ENCODE peak calls at places on chromosomes 1 and 21, in five cellular contexts. C is suprapubic skin, N is GM12864, Y is epithelial cell of esophagus, R is IMR-90. Q is an unnamed sample.
A peak's percentile ranks its signal among the peaks of the same experiment; 100 is the strongest.

GRCh38 chr1:116036255-116036654 is 59.9 kb downstream of the SLC22A15 start:
- DNase-seq in C (no peak), N (no peak), Y (no peak), R (no peak), Q (no peak)

GRCh38 chr1:78004719-78005346 is at the start of gene DNAJB4:
- DNase-seq in C (no peak), N (peak; percentile 97), Y (peak; percentile 97), R (peak; percentile 99), Q (peak; percentile 98)

GRCh38 chr1:224182057-224182865 is 779 bp upstream of the DEGS1 start:
- DNase-seq in C (peak; percentile 62), N (peak; percentile 81), Y (peak; percentile 51), R (no peak), Q (peak; percentile 51)

GRCh38 chr1:151981178-151981525 is 12.5 kb downstream of the S100A10 start:
- DNase-seq in C (no peak), N (no peak), Y (no peak), R (no peak), Q (no peak)

GRCh38 chr1:18256318-18257235 is 149.0 kb downstream of the IGSF21 start:
- DNase-seq in C (no peak), N (no peak), Y (peak; percentile 17), R (no peak), Q (peak; percentile 1)

GRCh38 chr21:34996304-34997081 is 52.6 kb downstream of the RUNX1 start:
- DNase-seq in C (peak; percentile 77), N (no peak), Y (no peak), R (peak; percentile 41), Q (no peak)

GRCh38 chr21:25733859-25734653 is 648 bp downstream of the ATP5PF start:
- DNase-seq in C (no peak), N (no peak), Y (peak; percentile 27), R (peak; percentile 35), Q (peak; percentile 18)

GRCh38 chr1:225554216-225554812 is 98.6 kb downstream of the ENAH start:
- DNase-seq in C (no peak), N (no peak), Y (peak; percentile 23), R (peak; percentile 44), Q (peak; percentile 27)

GRCh38 chr1:92031281-92032110 is 1.7 kb downstream of the EPHX4 start:
- DNase-seq in C (no peak), N (no peak), Y (no peak), R (peak; percentile 21), Q (no peak)

GRCh38 chr1:201769966-201770365 is 59.0 kb upstream of the IPO9 start:
- DNase-seq in C (peak; percentile 74), N (no peak), Y (no peak), R (peak; percentile 81), Q (no peak)

GRCh38 chr1:115331531-115332331 is 6.3 kb downstream of the NGF start:
- DNase-seq in C (no peak), N (no peak), Y (no peak), R (peak; percentile 83), Q (no peak)

GRCh38 chr21:37827878-37828277 is 88.4 kb downstream of the KCNJ6 start:
- DNase-seq in C (no peak), N (no peak), Y (no peak), R (no peak), Q (no peak)

GRCh38 chr21:39000496-39000895 is 182.8 kb downstream of the PSMG1 start:
- DNase-seq in C (no peak), N (no peak), Y (peak; percentile 47), R (peak; percentile 46), Q (peak; percentile 63)

GRCh38 chr1:211579434-211580302 is 707 bp upstream of the SLC30A1 start:
- DNase-seq in C (peak; percentile 85), N (peak; percentile 41), Y (peak; percentile 52), R (peak; percentile 23), Q (no peak)

GRCh38 chr1:231951399-231951798 is 324.8 kb downstream of the DISC1 start:
- DNase-seq in C (no peak), N (no peak), Y (peak; percentile 66), R (peak; percentile 69), Q (peak; percentile 77)

GRCh38 chr1:3924186-3924815 is 24.2 kb upstream of the C1orf174 start:
- DNase-seq in C (no peak), N (no peak), Y (no peak), R (no peak), Q (no peak)

GRCh38 chr21:33858672-33859372 is 56.8 kb downstream of the ATP5PO start:
- DNase-seq in C (no peak), N (no peak), Y (no peak), R (no peak), Q (no peak)

GRCh38 chr1:17136936-17137335 is 17.7 kb upstream of the PADI2 start:
- DNase-seq in C (no peak), N (no peak), Y (no peak), R (no peak), Q (no peak)

GRCh38 chr1:46131727-46132528 is 501 bp downstream of the PIK3R3 start:
- DNase-seq in C (no peak), N (no peak), Y (peak; percentile 55), R (peak; percentile 45), Q (peak; percentile 41)

GRCh38 chr1:55682198-55682597 is 467.0 kb upstream of the USP24 start:
- DNase-seq in C (no peak), N (no peak), Y (peak; percentile 11), R (peak; percentile 55), Q (no peak)

GRCh38 chr1:85200870-85201339 is at the start of gene SYDE2:
- DNase-seq in C (peak; percentile 84), N (no peak), Y (peak; percentile 72), R (peak; percentile 58), Q (peak; percentile 30)

GRCh38 chr1:179814513-179814838 is 63.1 kb downstream of the TOR1AIP2 start:
- DNase-seq in C (no peak), N (no peak), Y (no peak), R (no peak), Q (no peak)

GRCh38 chr1:21468597-21468996 is 28.7 kb downstream of the NBPF3 start:
- DNase-seq in C (no peak), N (no peak), Y (peak; percentile 30), R (peak; percentile 37), Q (no peak)
- TF ChIP-seq CTCF in C (no peak), N (peak; percentile 31), Y (peak; percentile 35), R (peak; percentile 51), Q (peak; percentile 48)

GRCh38 chr1:230424440-230425251 is 1.5 kb downstream of the PGBD5 start:
- DNase-seq in C (no peak), N (no peak), Y (peak; percentile 60), R (no peak), Q (peak; percentile 31)
- H3K4me3 ChIP-seq in C (peak overlapping the region; percentile 49), N (no peak overlapping the region), Y (peak overlapping the region; percentile 41), R (no peak overlapping the region), Q (no peak overlapping the region)

GRCh38 chr1:167898578-167899222 is 15.2 kb downstream of the ADCY10 start:
- DNase-seq in C (no peak), N (no peak), Y (no peak), R (no peak), Q (no peak)
- TF ChIP-seq CTCF in C (no peak), N (no peak), Y (no peak), R (no peak), Q (no peak)

DNA sequence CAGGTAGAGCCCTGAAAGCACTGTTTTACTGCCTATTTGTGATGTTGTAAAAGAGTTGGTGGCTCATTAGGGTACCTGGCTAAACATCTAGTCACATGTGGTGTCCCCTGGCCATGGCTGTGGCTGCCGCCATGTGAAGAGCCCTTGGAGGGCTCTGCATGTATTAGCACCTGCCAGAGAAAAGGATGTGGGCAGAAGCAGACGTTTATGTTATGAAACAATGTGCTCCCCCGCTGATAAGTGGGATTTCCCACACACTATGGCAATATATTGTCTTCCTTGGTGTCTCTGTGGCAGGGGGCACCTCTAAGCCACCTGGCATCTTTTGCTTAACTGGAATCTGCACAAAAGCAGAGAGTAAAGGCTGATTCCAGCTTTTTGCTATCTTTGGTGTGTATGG is 9.6 kb downstream of the TENT5C start:
- DNase-seq in C (no peak), N (no peak), Y (no peak), R (no peak), Q (no peak)
- H3K4me3 ChIP-seq in C (no peak overlapping the region), N (no peak overlapping the region), Y (no peak overlapping the region), R (no peak overlapping the region), Q (no peak overlapping the region)

GRCh38 chr1:170310931-170311330 is 165.2 kb downstream of the NTMT2 start:
- DNase-seq in C (no peak), N (no peak), Y (no peak), R (no peak), Q (no peak)
- TF ChIP-seq CTCF in C (no peak), N (no peak), Y (no peak), R (no peak), Q (no peak)

GRCh38 chr1:63317007-63317813 is 5.2 kb upstream of the FOXD3 start:
- DNase-seq in C (peak; percentile 66), N (peak; percentile 15), Y (peak; percentile 84), R (peak; percentile 41), Q (peak; percentile 50)

GRCh38 chr1:63317814-63318156 is 4.6 kb upstream of the FOXD3 start:
- DNase-seq in C (no peak), N (no peak), Y (no peak), R (no peak), Q (no peak)

GRCh38 chr1:63319069-63320023 is 3.0 kb upstream of the FOXD3 start:
- DNase-seq in C (no peak), N (no peak), Y (no peak), R (no peak), Q (no peak)

GRCh38 chr1:63318255-63319068 is 3.9 kb upstream of the FOXD3 start:
- DNase-seq in C (no peak), N (no peak), Y (no peak), R (no peak), Q (no peak)

GRCh38 chr1:63316540-63316939 is 5.8 kb upstream of the FOXD3 start:
- DNase-seq in C (no peak), N (no peak), Y (no peak), R (no peak), Q (no peak)
- H3K4me3 ChIP-seq in C (peak overlapping the region; percentile 55), N (no peak overlapping the region), Y (no peak overlapping the region), R (no peak overlapping the region), Q (no peak overlapping the region)

GRCh38 chr21:27759091-27759659 is 792.3 kb upstream of the ADAMTS5 start:
- DNase-seq in C (no peak), N (no peak), Y (peak; percentile 29), R (no peak), Q (no peak)
- TF ChIP-seq CTCF in C (no peak), N (no peak), Y (peak; percentile 60), R (peak; percentile 20), Q (peak; percentile 66)

DNA sequence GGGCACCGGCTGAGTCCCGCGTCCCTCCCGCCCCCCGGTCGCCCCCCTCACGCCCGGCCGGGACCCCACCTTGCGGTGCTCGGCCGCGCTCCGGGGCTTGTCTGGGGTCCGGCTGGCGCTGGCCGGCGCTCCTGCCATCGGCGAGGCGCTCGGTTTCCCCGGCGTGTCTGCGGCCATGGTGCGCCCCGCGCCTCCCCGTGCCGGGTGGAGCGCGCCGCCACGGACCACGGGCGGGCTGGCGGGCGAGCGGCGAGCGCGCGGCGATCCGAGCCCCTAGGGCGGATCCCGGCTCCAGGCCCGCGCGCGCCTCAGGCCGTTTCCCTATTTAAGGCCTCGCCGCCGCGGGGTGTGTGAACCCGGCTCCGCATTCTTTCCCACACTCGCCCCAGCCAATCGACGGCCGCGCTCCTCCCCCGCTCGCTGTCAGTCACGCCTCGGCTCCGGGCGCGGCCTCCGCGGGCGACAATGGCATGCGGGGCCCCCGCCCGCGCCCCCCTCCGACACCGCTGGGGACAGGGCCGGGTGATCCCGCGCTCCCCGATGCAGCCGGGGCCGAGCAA is at the start of gene HES4:
- DNase-seq in C (peak; percentile 90), N (no peak), Y (peak; percentile 93), R (peak; percentile 90), Q (peak; percentile 71)
- H3K4me3 ChIP-seq in C (peak within 1 kb of the TSS; percentile 56), N (peak within 1 kb of the TSS; percentile 27), Y (peak within 1 kb of the TSS; percentile 66), R (peak within 1 kb of the TSS; percentile 59), Q (peak within 1 kb of the TSS; percentile 72)

Q was measured in bronchial epithelial cell.